ENCODE peak calls at places on chromosomes 3 and 15, in five cellular contexts. X is kidney epithelial cell, N is transverse colon, J is body of pancreas, Z is endodermal cell. Y is an unnamed sample.

GRCh38 chr15:37134699-37135131 is 34.4 kb upstream of the MEIS2 start:
- DNase-seq in X (no peak), N (no peak), J (peak; percentile 19), Z (no peak), Y (no peak)

GRCh38 chr15:92625297-92625980 is 30.1 kb downstream of the FAM174B start:
- DNase-seq in X (peak; percentile 54), N (no peak), J (peak; percentile 1), Z (no peak), Y (peak; percentile 47)

GRCh38 chr15:87873501-87873900 is 383.0 kb downstream of the NTRK3 start:
- DNase-seq in X (no peak), N (no peak), J (no peak), Z (no peak), Y (no peak)

GRCh38 chr15:30940359-30940758 is 36.6 kb downstream of the FAN1 start:
- DNase-seq in X (no peak), N (peak; percentile 40), J (peak; percentile 32), Z (no peak), Y (no peak)

GRCh38 chr3:5194801-5195509 is 7.4 kb downstream of the EDEM1 start:
- DNase-seq in X (peak; percentile 82), N (no peak), J (peak; percentile 14), Z (no peak), Y (peak; percentile 68)

GRCh38 chr3:46353639-46354410 is at the start of gene CCR2:
- DNase-seq in X (no peak), N (no peak), J (no peak), Z (no peak), Y (no peak)

GRCh38 chr15:26352406-26352805 is 420.5 kb downstream of the GABRB3 start:
- DNase-seq in X (no peak), N (no peak), J (no peak), Z (no peak), Y (no peak)

GRCh38 chr3:177463863-177464262 is 266.6 kb upstream of the TBL1XR1 start:
- DNase-seq in X (no peak), N (no peak), J (no peak), Z (no peak), Y (no peak)

GRCh38 chr3:33287672-33288282 is 10.5 kb downstream of the FBXL2 start:
- DNase-seq in X (no peak), N (no peak), J (no peak), Z (no peak), Y (no peak)

GRCh38 chr15:61155741-61156700 is 73.1 kb downstream of the RORA start:
- DNase-seq in X (peak; percentile 10), N (peak; percentile 18), J (peak; percentile 15), Z (peak; percentile 78), Y (no peak)

GRCh38 chr3:123424321-123424998 is 24.4 kb downstream of the ADCY5 start:
- DNase-seq in X (no peak), N (no peak), J (peak; percentile 79), Z (no peak), Y (no peak)

GRCh38 chr15:84863480-84864428 is 20.7 kb upstream of the SLC28A1 start:
- DNase-seq in X (no peak), N (no peak), J (no peak), Z (no peak), Y (no peak)

GRCh38 chr3:23071758-23072157 is 131.4 kb upstream of the UBE2E2 start:
- DNase-seq in X (no peak), N (peak; percentile 14), J (peak; percentile 8), Z (no peak), Y (no peak)

GRCh38 chr3:133930341-133930933 is 34.8 kb upstream of the RAB6B start:
- DNase-seq in X (no peak), N (no peak), J (no peak), Z (peak; percentile 59), Y (no peak)

GRCh38 chr15:101105059-101105851 is 146.6 kb downstream of the CHSY1 start:
- DNase-seq in X (no peak), N (no peak), J (no peak), Z (no peak), Y (no peak)

GRCh38 chr15:86398986-86399677 is 319.5 kb downstream of the AGBL1 start:
- DNase-seq in X (no peak), N (no peak), J (peak; percentile 11), Z (no peak), Y (no peak)

GRCh38 chr3:117084277-117084676 is 374.7 kb downstream of the TUSC7 start:
- DNase-seq in X (no peak), N (no peak), J (no peak), Z (no peak), Y (no peak)

GRCh38 chr3:167929937-167930336 is 165.8 kb downstream of the GOLIM4 start:
- DNase-seq in X (no peak), N (no peak), J (no peak), Z (peak; percentile 55), Y (no peak)

GRCh38 chr3:130963878-130964277 is 62.7 kb downstream of the ASTE1 start:
- DNase-seq in X (peak; percentile 71), N (no peak), J (no peak), Z (no peak), Y (peak; percentile 68)

GRCh38 chr3:159764211-159765024 is 224.2 kb upstream of the IL12A start:
- DNase-seq in X (no peak), N (peak; percentile 53), J (peak; percentile 15), Z (no peak), Y (no peak)

GRCh38 chr3:13393427-13394360 is 26.4 kb downstream of the NUP210 start:
- DNase-seq in X (no peak), N (no peak), J (no peak), Z (no peak), Y (no peak)
- TF ChIP-seq CTCF in X (no peak), N (no peak), J (no peak), Z (no peak), Y (no peak)

GRCh38 chr15:40103864-40104271 is 4.8 kb downstream of the BMF start:
- DNase-seq in X (no peak), N (no peak), J (no peak), Z (no peak), Y (no peak)
- H3K4me3 ChIP-seq in X (no peak overlapping the region), N (no peak overlapping the region), J (no peak overlapping the region), Z (no peak overlapping the region), Y (no peak overlapping the region)

GRCh38 chr15:63335543-63336240 is 46.0 kb downstream of the CA12 start:
- DNase-seq in X (no peak), N (no peak), J (no peak), Z (no peak), Y (no peak)

GRCh38 chr15:63337046-63337445 is 44.6 kb downstream of the CA12 start:
- DNase-seq in X (no peak), N (no peak), J (no peak), Z (no peak), Y (no peak)

GRCh38 chr15:63332367-63333078 is 49.1 kb downstream of the CA12 start:
- DNase-seq in X (peak; percentile 66), N (no peak), J (no peak), Z (no peak), Y (peak; percentile 43)

GRCh38 chr15:63338170-63338569 is 43.5 kb downstream of the CA12 start:
- DNase-seq in X (peak; percentile 82), N (no peak), J (no peak), Z (no peak), Y (no peak)

GRCh38 chr15:63334821-63335220 is 46.8 kb downstream of the CA12 start:
- DNase-seq in X (no peak), N (no peak), J (no peak), Z (no peak), Y (no peak)
- H3K36me3 ChIP-seq in X (no peaks in the 10 kb centered on the region), N (no peaks in the 10 kb centered on the region), J (no peaks in the 10 kb centered on the region), Z (no peaks in the 10 kb centered on the region), Y (no peaks in the 10 kb centered on the region)

DNA sequence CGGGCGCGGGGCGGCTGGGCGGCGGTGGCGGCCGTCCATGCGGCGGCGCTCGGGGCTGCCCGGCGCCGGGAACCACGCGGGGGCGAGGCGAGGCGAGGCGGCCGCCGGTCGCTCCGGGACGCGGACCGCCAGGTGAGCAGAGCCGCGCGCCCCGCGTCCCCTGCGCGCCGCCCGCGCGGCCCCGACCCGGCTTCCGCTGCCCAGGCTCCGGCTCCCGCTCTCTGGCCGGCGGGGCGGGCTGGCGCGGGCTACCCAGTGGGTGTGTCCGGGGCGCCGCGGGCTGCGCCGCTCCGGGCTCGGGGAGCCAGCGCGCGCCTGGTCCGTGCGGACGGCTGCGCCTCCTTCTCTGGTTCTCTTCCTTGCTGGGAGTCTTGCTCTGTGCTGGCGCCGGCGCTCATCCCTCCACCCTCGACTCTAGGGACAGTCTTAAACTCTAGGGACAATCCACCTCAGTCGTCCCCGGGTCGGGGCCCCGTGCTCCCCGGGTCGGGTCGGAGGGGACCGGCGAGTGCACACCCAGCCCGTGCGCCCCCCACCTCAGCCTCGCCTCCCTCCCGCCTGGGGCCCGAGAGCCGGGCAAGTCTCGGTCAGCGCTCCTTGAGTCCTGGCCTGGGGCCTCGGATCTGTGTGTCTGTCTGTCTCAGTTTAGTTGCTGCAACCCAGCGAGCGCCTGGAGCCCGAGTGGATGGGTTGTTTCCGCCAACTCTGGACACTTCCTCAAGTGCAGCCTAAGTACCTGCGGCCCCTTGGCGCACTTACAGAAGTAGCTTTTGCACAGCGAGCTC is 488 bp downstream of the THSD4 start:
- DNase-seq in X (no peak), N (peak; percentile 71), J (peak; percentile 53), Z (peak; percentile 82), Y (no peak)
- TF ChIP-seq CTCF in X (no peak), N (no peak), J (no peak), Z (peak; percentile 17), Y (no peak)

GRCh38 chr3:187290561-187290960 is 976 bp downstream of the MASP1 start:
- DNase-seq in X (no peak), N (no peak), J (no peak), Z (no peak), Y (no peak)
- H3K4me3 ChIP-seq in X (no peak overlapping the region), N (peak overlapping the region; percentile 6), J (no peak overlapping the region), Z (no peak overlapping the region), Y (peak overlapping the region; percentile 83)

Y was measured in BJ.